ENCODE peak calls at places on chromosomes 5 and 9, in seven cellular contexts. W is activated CD4-positive, alpha-beta memory T cell treated with anti-CD3 and anti-CD28 coated beads, Interleukin-2, amount 10 ng/mL, durations not matched to agents 7 days and 5 days; Z is EL; J is activated effector memory CD4-positive, alpha-beta T cell treated with anti-CD3 and anti-CD28 coated beads, Interleukin-2, amount 50 U/mL, for 16 hours; U is fibroblast of the aortic adventitia; M is AG04450; F is glomerular endothelial cell. Q is an unnamed sample.

GRCh38 chr9:108643756-108644510 is 211.9 kb downstream of the ACTL7B start:
- DNase-seq in M (no peak), W (no peak), F (no peak), U (no peak), J (no peak), Z (peak; percentile 33), Q (no peak)

GRCh38 chr5:143002459-143003327 is 232.5 kb downstream of the ARHGAP26 start:
- DNase-seq in U (peak; percentile 99), J (peak; percentile 82), Z (peak; percentile 77), W (peak; percentile 81), M (no peak), F (peak; percentile 99), Q (no peak)

GRCh38 chr9:69376651-69377050 is 51.6 kb downstream of the ENTREP1 start:
- DNase-seq in F (no peak), Z (peak; percentile 92), U (peak; percentile 97), J (no peak), W (no peak), M (peak; percentile 75), Q (no peak)

GRCh38 chr9:105415344-105415980 is 32.4 kb upstream of the FSD1L start:
- DNase-seq in J (peak; percentile 79), W (peak; percentile 51), F (no peak), Z (peak; percentile 54), M (no peak), U (peak; percentile 70), Q (peak; percentile 22)

GRCh38 chr5:473344-474192 is 30.6 kb downstream of the EXOC3 start:
- DNase-seq in F (no peak), J (peak; percentile 73), Z (peak; percentile 60), M (no peak), U (peak; percentile 43), W (peak; percentile 37), Q (no peak)

GRCh38 chr5:172665049-172665541 is 24.0 kb downstream of the NEURL1B start:
- DNase-seq in J (no peak), W (no peak), F (no peak), U (no peak), M (no peak), Z (no peak), Q (no peak)

GRCh38 chr9:38309324-38310195 is 82.9 kb upstream of the ALDH1B1 start:
- DNase-seq in F (no peak), J (peak; percentile 19), M (no peak), U (peak; percentile 27), Z (peak; percentile 49), W (no peak), Q (no peak)

GRCh38 chr5:1961304-1961946 is 78.7 kb upstream of the IRX4 start:
- DNase-seq in Z (no peak), U (no peak), J (no peak), M (no peak), F (no peak), W (no peak), Q (no peak)

GRCh38 chr9:115118471-115119156 is 657 bp upstream of the TNC start:
- DNase-seq in M (peak; percentile 76), U (peak; percentile 86), Z (peak; percentile 98), W (no peak), F (no peak), J (no peak), Q (no peak)

GRCh38 chr5:95773325-95774059 is 42.4 kb downstream of the RHOBTB3 start:
- DNase-seq in J (no peak), U (peak; percentile 60), W (no peak), M (no peak), F (no peak), Z (peak; percentile 76), Q (no peak)

GRCh38 chr5:139881145-139881733 is 85.6 kb downstream of the PSD2 start:
- DNase-seq in W (no peak), J (no peak), U (no peak), Z (no peak), M (no peak), F (no peak), Q (no peak)

GRCh38 chr5:116571568-116572321 is 2.9 kb downstream of the SEMA6A start:
- DNase-seq in U (no peak), M (no peak), F (no peak), J (no peak), W (no peak), Z (no peak), Q (no peak)

GRCh38 chr5:105922574-105922973 is 1748.2 kb downstream of the EFNA5 start:
- DNase-seq in F (no peak), J (no peak), M (no peak), W (no peak), U (no peak), Z (no peak), Q (no peak)

GRCh38 chr5:175444060-175444904 is at the start of gene DRD1:
- DNase-seq in Z (peak; percentile 35), M (no peak), F (no peak), U (peak; percentile 23), J (peak; percentile 82), W (peak; percentile 49), Q (peak; percentile 39)

GRCh38 chr5:29134418-29134817 is 2059.1 kb upstream of the CDH6 start:
- DNase-seq in W (no peak), U (no peak), F (no peak), M (no peak), J (no peak), Z (no peak), Q (no peak)

GRCh38 chr5:177502886-177503285 is 5.5 kb upstream of the PDLIM7 start:
- DNase-seq in U (no peak), Z (no peak), W (no peak), M (no peak), J (no peak), F (no peak), Q (no peak)

GRCh38 chr5:109644829-109645228 is 44.9 kb upstream of the MAN2A1 start:
- DNase-seq in J (no peak), W (no peak), Z (no peak), M (no peak), F (no peak), U (no peak), Q (no peak)

GRCh38 chr9:105059260-105059659 is 131.3 kb upstream of the ABCA1 start:
- DNase-seq in M (no peak), J (no peak), W (no peak), U (peak; percentile 74), F (no peak), Z (no peak), Q (no peak)

GRCh38 chr5:122403256-122403655 is 91.2 kb downstream of the SNCAIP start:
- DNase-seq in U (no peak), W (no peak), J (no peak), F (no peak), Z (no peak), M (no peak), Q (no peak)

GRCh38 chr5:81971086-81971693 is 633 bp upstream of the ATG10 start:
- DNase-seq in Z (peak; percentile 24), J (no peak), U (no peak), M (no peak), F (peak; percentile 12), W (peak; percentile 21), Q (no peak)